ENCODE peak calls at places on chromosomes 6 and 20, in nine cellular contexts. Q, R, D, G, X, V, H, A and E are unnamed samples.

GRCh38 chr20:49344975-49345374 is 67.1 kb upstream of the ZNFX1 start:
- DNase-seq in A (peak; percentile 93), G (peak; percentile 48), V (no peak), D (no peak), Q (peak; percentile 89), H (no peak), X (no peak), R (peak; percentile 18), E (peak; percentile 41)

GRCh38 chr6:117494283-117494682 is 11.8 kb downstream of the DCBLD1 start:
- DNase-seq in A (no peak), H (no peak), V (no peak), Q (no peak), R (no peak), G (no peak), D (no peak), X (no peak), E (no peak)

GRCh38 chr6:11113038-11113437 is 1.5 kb upstream of the ERVFRD-1 start:
- DNase-seq in G (no peak), R (no peak), V (no peak), A (no peak), X (no peak), D (no peak), H (no peak), Q (no peak), E (no peak)

GRCh38 chr6:130843575-130844320 is 16.5 kb downstream of the SMLR1 start:
- DNase-seq in Q (peak; percentile 4), R (no peak), X (peak; percentile 74), H (no peak), V (no peak), A (no peak), D (no peak), G (peak; percentile 27), E (no peak)

GRCh38 chr20:33685328-33686007 is 717 bp downstream of the E2F1 start:
- DNase-seq in A (no peak), R (no peak), X (peak; percentile 71), H (no peak), V (no peak), Q (no peak), G (no peak), D (no peak), E (peak; percentile 72)

GRCh38 chr6:162147805-162148204 is 579.8 kb downstream of the PRKN start:
- DNase-seq in G (no peak), A (no peak), H (no peak), R (no peak), Q (no peak), D (no peak), V (no peak), X (no peak), E (no peak)

GRCh38 chr6:169450097-169450496 is 196.5 kb upstream of the THBS2 start:
- DNase-seq in X (no peak), G (no peak), A (no peak), R (no peak), V (no peak), D (no peak), H (no peak), Q (no peak), E (no peak)

GRCh38 chr20:61874421-61875068 is 191.1 kb downstream of the TAF4 start:
- DNase-seq in G (no peak), A (no peak), H (peak; percentile 36), D (no peak), Q (no peak), X (peak; percentile 25), V (peak; percentile 68), R (no peak), E (no peak)

GRCh38 chr6:4586469-4586859 is 189.7 kb upstream of the CDYL start:
- DNase-seq in R (no peak), Q (no peak), H (no peak), D (no peak), V (no peak), X (no peak), A (peak; percentile 74), G (no peak), E (no peak)

GRCh38 chr6:154683756-154684523 is 49.3 kb upstream of the SCAF8 start:
- DNase-seq in A (no peak), X (no peak), D (no peak), H (no peak), G (no peak), R (no peak), Q (no peak), V (no peak), E (no peak)

GRCh38 chr6:6545616-6546317 is 42.8 kb upstream of the LY86 start:
- DNase-seq in R (no peak), D (no peak), Q (no peak), X (no peak), H (no peak), G (no peak), V (no peak), A (no peak), E (no peak)

GRCh38 chr6:123769431-123769830 is 34.2 kb upstream of the NKAIN2 start:
- DNase-seq in X (no peak), R (no peak), G (no peak), Q (no peak), H (no peak), V (no peak), D (no peak), A (no peak), E (no peak)

DNA sequence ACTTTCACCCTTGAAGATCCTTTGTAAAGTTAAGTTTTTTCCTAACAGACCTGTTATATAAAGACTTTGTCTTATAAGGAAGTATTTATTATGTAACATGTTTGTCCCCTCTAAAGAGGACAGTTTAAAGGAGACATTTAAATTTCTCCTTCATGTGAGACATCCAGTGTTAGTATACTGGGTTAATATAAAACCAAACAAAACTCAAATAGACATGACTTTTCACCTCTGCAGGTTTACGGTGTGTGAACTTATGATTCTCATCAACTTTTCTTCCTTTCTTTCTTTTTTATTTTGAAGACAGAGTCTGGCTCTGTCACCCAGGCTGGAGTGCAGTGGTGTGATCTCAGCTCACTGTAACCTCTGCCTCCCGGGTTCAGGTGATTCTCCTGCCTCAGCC is 17.4 kb upstream of the MPC1 start:
- DNase-seq in R (no peak), X (no peak), D (no peak), H (no peak), A (no peak), Q (no peak), G (no peak), V (no peak), E (no peak)
- H3K27ac ChIP-seq in R (no peak overlapping the region), X (no peak overlapping the region), D (no peak overlapping the region), H (no peak overlapping the region), A (no peak overlapping the region), Q (no peak overlapping the region), G (no peak overlapping the region), V (no peak overlapping the region), E (no peak overlapping the region)

GRCh38 chr20:5687884-5688283 is 62.3 kb upstream of the SHLD1 start:
- DNase-seq in D (no peak), A (no peak), G (peak; percentile 16), Q (no peak), H (no peak), X (no peak), V (no peak), R (no peak), E (no peak)
- TF ChIP-seq EP300 in D (no peak), A (no peak), G (no peak), Q (no peak), H (no peak), X (no peak), V (peak; percentile 25), R (no peak), E (no peak)

GRCh38 chr6:42029881-42030280 is 20.4 kb upstream of the TAF8 start:
- DNase-seq in A (no peak), H (no peak), V (no peak), G (no peak), X (no peak), D (no peak), R (no peak), Q (no peak), E (no peak)
- H3K4me1 ChIP-seq in A (peaks cover 30% of the 10 kb centered on the region), H (peaks cover 8% of the 10 kb centered on the region), V (peaks cover 56% of the 10 kb centered on the region), G (peaks cover 28% of the 10 kb centered on the region), X (peaks cover 13% of the 10 kb centered on the region), D (peaks cover 13% of the 10 kb centered on the region), R (peaks cover 19% of the 10 kb centered on the region), Q (peaks cover 31% of the 10 kb centered on the region), E (peaks cover 12% of the 10 kb centered on the region)

GRCh38 chr6:142417331-142417750 is 115.5 kb downstream of the ADGRG6 start:
- DNase-seq in V (no peak), H (no peak), Q (no peak), R (no peak), D (no peak), X (no peak), A (no peak), G (no peak), E (no peak)

GRCh38 chr6:142416179-142416578 is 114.4 kb downstream of the ADGRG6 start:
- DNase-seq in R (no peak), X (no peak), A (no peak), Q (no peak), D (no peak), G (no peak), V (no peak), H (no peak), E (no peak)

GRCh38 chr6:142421285-142422202 is 119.7 kb downstream of the ADGRG6 start:
- DNase-seq in G (no peak), D (no peak), V (no peak), Q (no peak), H (no peak), A (no peak), R (no peak), X (no peak), E (no peak)

GRCh38 chr6:142420822-142421221 is 119.0 kb downstream of the ADGRG6 start:
- DNase-seq in X (no peak), G (no peak), H (no peak), Q (no peak), D (no peak), R (no peak), A (no peak), V (no peak), E (no peak)

GRCh38 chr6:142419071-142419470 is 117.3 kb downstream of the ADGRG6 start:
- DNase-seq in H (no peak), A (no peak), G (no peak), R (no peak), V (no peak), X (no peak), D (no peak), Q (no peak), E (no peak)
- H3K27ac ChIP-seq in H (no peak overlapping the region), A (no peak overlapping the region), G (no peak overlapping the region), R (no peak overlapping the region), V (no peak overlapping the region), X (no peak overlapping the region), D (no peak overlapping the region), Q (no peak overlapping the region), E (no peak overlapping the region)

DNA sequence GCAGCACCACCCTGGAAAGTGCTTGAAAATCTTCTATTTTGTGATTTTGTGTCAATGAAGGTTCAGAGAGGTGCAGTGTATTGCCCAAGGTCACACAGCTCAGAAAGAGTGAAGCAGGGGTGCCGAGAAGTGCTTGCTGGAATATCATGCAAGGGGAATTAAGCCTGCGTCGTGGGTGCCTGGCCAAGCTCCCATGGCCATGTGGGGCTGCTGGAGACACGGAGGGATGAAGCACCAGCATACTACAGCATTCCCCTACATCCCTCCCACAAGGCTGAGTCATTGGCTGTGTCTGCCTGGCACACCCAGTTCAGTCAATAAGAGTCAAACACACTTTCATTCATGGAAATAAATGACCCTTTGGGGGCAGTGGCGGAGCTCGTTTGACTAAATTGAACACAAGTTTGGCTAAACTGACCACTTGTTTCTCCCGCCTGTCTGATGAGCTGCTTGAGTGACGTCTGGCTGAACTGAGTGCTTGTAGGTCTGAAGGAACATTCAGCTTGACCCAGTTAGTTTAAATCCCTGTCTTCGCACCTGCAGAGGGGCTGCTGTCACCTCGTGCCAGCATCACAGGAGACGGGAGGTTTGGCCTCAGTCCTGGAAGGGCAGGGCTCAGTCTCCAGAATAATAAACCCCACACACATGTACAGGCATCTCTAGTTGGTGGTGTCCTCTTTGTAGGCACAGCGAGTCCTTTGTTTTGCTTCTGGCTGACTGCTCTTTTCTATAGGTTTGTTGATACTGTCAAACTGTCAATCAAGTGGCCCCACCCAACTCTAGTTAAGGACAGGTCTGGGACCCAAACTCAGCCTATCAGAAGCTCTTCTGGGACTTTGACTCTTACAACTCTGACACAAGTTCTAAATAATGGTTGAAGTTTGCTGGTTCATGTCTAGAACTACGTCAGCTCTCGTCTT is 8.4 kb upstream of the TGM2 start:
- DNase-seq in V (no peak), Q (peak; percentile 95), D (peak; percentile 40), R (no peak), H (no peak), G (no peak), A (no peak), X (peak; percentile 85), E (no peak)
- TF ChIP-seq EP300 in V (no peak), Q (peak; percentile 51), D (no peak), R (no peak), H (no peak), G (no peak), A (no peak), X (peak; percentile 53), E (no peak)